ENCODE peak calls at places on chromosomes 4 and X, in eight cellular contexts. B is colonic mucosa; A is LHCN-M2; F is GM23248; J is kidney epithelial cell; N is fibroblast of the conjunctiva; V is A172; X is stimulated activated CD8-positive, alpha-beta memory T cell treated with anti-CD3 and anti-CD28 coated beads, Interleukin-4, amount 100 ng/mL, for 24 hours. P is an unnamed sample.

GRCh38 chr4:70570796-70571195 is 21.3 kb upstream of the AMBN start:
- DNase-seq in A (no peak), N (no peak), F (no peak), J (no peak), B (no peak), V (no peak), X (no peak), P (no peak)

GRCh38 chr4:143185253-143186107 is 763 bp downstream of the USP38 start:
- DNase-seq in V (no peak), X (no peak), N (no peak), J (no peak), F (peak; percentile 51), A (peak; percentile 27), B (peak; percentile 44), P (peak; percentile 7)

GRCh38 chrX:40166582-40166981 is 68.8 kb upstream of the BCOR start:
- DNase-seq in A (peak; percentile 24), V (no peak), J (no peak), F (peak; percentile 85), N (peak; percentile 43), B (no peak), X (no peak), P (peak; percentile 44)

GRCh38 chrX:40877869-40878268 is 142.5 kb upstream of the MED14 start:
- DNase-seq in V (no peak), X (no peak), F (peak; percentile 33), N (no peak), A (peak; percentile 20), J (no peak), B (no peak), P (no peak)

GRCh38 chr4:53505947-53506346 is 85.3 kb downstream of the LNX1 start:
- DNase-seq in A (peak; percentile 17), J (no peak), B (no peak), N (no peak), F (no peak), V (no peak), X (no peak), P (no peak)

GRCh38 chr4:56817840-56818491 is 3.5 kb downstream of the SPINK2 start:
- DNase-seq in J (no peak), A (no peak), F (no peak), N (no peak), V (peak; percentile 15), X (peak; percentile 12), B (no peak), P (peak; percentile 15)

GRCh38 chr4:52959545-52959944 is 97.4 kb downstream of the RASL11B start:
- DNase-seq in B (no peak), X (no peak), N (peak; percentile 85), A (no peak), F (peak; percentile 80), J (no peak), V (no peak), P (no peak)

GRCh38 chr4:35872273-35872672 is 372.0 kb downstream of the ARAP2 start:
- DNase-seq in B (no peak), F (no peak), A (no peak), X (no peak), V (no peak), J (no peak), N (no peak), P (no peak)

GRCh38 chrX:87337267-87337666 is 180.3 kb upstream of the KLHL4 start:
- DNase-seq in F (no peak), N (no peak), A (no peak), X (no peak), B (no peak), J (no peak), V (no peak), P (no peak)

GRCh38 chr4:95537181-95537580 is 11.6 kb downstream of the UNC5C start:
- DNase-seq in J (no peak), X (no peak), V (peak; percentile 79), B (no peak), F (no peak), N (no peak), A (no peak), P (no peak)

GRCh38 chrX:111719426-111720210 is 38.6 kb downstream of the ALG13 start:
- DNase-seq in A (no peak), J (no peak), N (no peak), V (no peak), X (no peak), B (no peak), F (peak; percentile 14), P (no peak)

GRCh38 chr4:145679520-145679919 is 426 bp upstream of the C4orf51 start:
- DNase-seq in N (peak; percentile 84), X (no peak), B (no peak), J (peak; percentile 96), F (peak; percentile 93), V (peak; percentile 74), A (peak; percentile 96), P (peak; percentile 82)

P was measured in Daoy.